ENCODE peak calls at places on chromosomes 11 and 22, in six cellular contexts. One of them, this sample, is unnamed.
A peak's percentile ranks its signal among the peaks of the same experiment; 100 is the strongest.

GRCh38 chr22:25710501-25710900 is 31.5 kb upstream of the MYO18B start:
- DNase-seq in NCI-H446: no peak
- DNase-seq in stimulated activated CD8-positive, alpha-beta memory T cell treated with anti-CD3 and anti-CD28 coated beads, Interleukin-15, amount 100 ng/mL, for 1 hour: no peak
- DNase-seq in H9: no peak
- DNase-seq in naive thymus-derived CD8-positive, alpha-beta T cell: no peak
- DNase-seq in T1000: no peak
- DNase-seq in this sample: no peak

GRCh38 chr22:31106651-31107205 is 640 bp downstream of the SELENOM start:
- DNase-seq in NCI-H446: no peak
- DNase-seq in stimulated activated CD8-positive, alpha-beta memory T cell treated with anti-CD3 and anti-CD28 coated beads, Interleukin-15, amount 100 ng/mL, for 1 hour: no peak
- DNase-seq in H9: no peak
- DNase-seq in naive thymus-derived CD8-positive, alpha-beta T cell: no peak
- DNase-seq in T1000: no peak
- DNase-seq in this sample: no peak

GRCh38 chr22:30635273-30636225 is at the start of gene SLC35E4:
- DNase-seq in NCI-H446: peak; percentile 67
- DNase-seq in stimulated activated CD8-positive, alpha-beta memory T cell treated with anti-CD3 and anti-CD28 coated beads, Interleukin-15, amount 100 ng/mL, for 1 hour: peak; percentile 93
- DNase-seq in H9: peak; percentile 92
- DNase-seq in naive thymus-derived CD8-positive, alpha-beta T cell: peak; percentile 91
- DNase-seq in T1000: peak; percentile 89
- DNase-seq in this sample: peak; percentile 95

GRCh38 chr22:44412136-44412731 is 85.8 kb downstream of the RTL6 start:
- DNase-seq in NCI-H446: no peak
- DNase-seq in stimulated activated CD8-positive, alpha-beta memory T cell treated with anti-CD3 and anti-CD28 coated beads, Interleukin-15, amount 100 ng/mL, for 1 hour: no peak
- DNase-seq in H9: peak; percentile 28
- DNase-seq in naive thymus-derived CD8-positive, alpha-beta T cell: no peak
- DNase-seq in T1000: no peak
- DNase-seq in this sample: no peak

GRCh38 chr11:118084247-118084646 is 2.5 kb downstream of the SMIM35 start:
- DNase-seq in NCI-H446: no peak
- DNase-seq in stimulated activated CD8-positive, alpha-beta memory T cell treated with anti-CD3 and anti-CD28 coated beads, Interleukin-15, amount 100 ng/mL, for 1 hour: no peak
- DNase-seq in H9: no peak
- DNase-seq in naive thymus-derived CD8-positive, alpha-beta T cell: no peak
- DNase-seq in T1000: no peak
- DNase-seq in this sample: no peak

GRCh38 chr11:30346068-30346688 is 23.3 kb downstream of the ARL14EP start:
- DNase-seq in NCI-H446: peak; percentile 59
- DNase-seq in stimulated activated CD8-positive, alpha-beta memory T cell treated with anti-CD3 and anti-CD28 coated beads, Interleukin-15, amount 100 ng/mL, for 1 hour: no peak
- DNase-seq in H9: no peak
- DNase-seq in naive thymus-derived CD8-positive, alpha-beta T cell: no peak
- DNase-seq in T1000: no peak
- DNase-seq in this sample: peak; percentile 70

GRCh38 chr22:22513619-22514018 is 5.1 kb upstream of the ZNF280B start:
- DNase-seq in NCI-H446: no peak
- DNase-seq in stimulated activated CD8-positive, alpha-beta memory T cell treated with anti-CD3 and anti-CD28 coated beads, Interleukin-15, amount 100 ng/mL, for 1 hour: no peak
- DNase-seq in H9: no peak
- DNase-seq in naive thymus-derived CD8-positive, alpha-beta T cell: no peak
- DNase-seq in T1000: no peak
- DNase-seq in this sample: no peak

GRCh38 chr22:43100223-43100622 is 10.3 kb upstream of the BIK start:
- DNase-seq in NCI-H446: no peak
- DNase-seq in stimulated activated CD8-positive, alpha-beta memory T cell treated with anti-CD3 and anti-CD28 coated beads, Interleukin-15, amount 100 ng/mL, for 1 hour: no peak
- DNase-seq in H9: no peak
- DNase-seq in naive thymus-derived CD8-positive, alpha-beta T cell: no peak
- DNase-seq in T1000: no peak
- DNase-seq in this sample: peak; percentile 42

GRCh38 chr11:19666951-19667350 is 45.7 kb upstream of the NAV2 start:
- DNase-seq in NCI-H446: no peak
- DNase-seq in stimulated activated CD8-positive, alpha-beta memory T cell treated with anti-CD3 and anti-CD28 coated beads, Interleukin-15, amount 100 ng/mL, for 1 hour: no peak
- DNase-seq in H9: no peak
- DNase-seq in naive thymus-derived CD8-positive, alpha-beta T cell: no peak
- DNase-seq in T1000: no peak
- DNase-seq in this sample: no peak

GRCh38 chr11:1437500-1437899 is 47.8 kb downstream of the BRSK2 start:
- DNase-seq in NCI-H446: no peak
- DNase-seq in stimulated activated CD8-positive, alpha-beta memory T cell treated with anti-CD3 and anti-CD28 coated beads, Interleukin-15, amount 100 ng/mL, for 1 hour: no peak
- DNase-seq in H9: no peak
- DNase-seq in naive thymus-derived CD8-positive, alpha-beta T cell: no peak
- DNase-seq in T1000: no peak
- DNase-seq in this sample: no peak

GRCh38 chr22:18000441-18001039 is 23.8 kb downstream of the MICAL3 start:
- DNase-seq in NCI-H446: no peak
- DNase-seq in stimulated activated CD8-positive, alpha-beta memory T cell treated with anti-CD3 and anti-CD28 coated beads, Interleukin-15, amount 100 ng/mL, for 1 hour: no peak
- DNase-seq in H9: no peak
- DNase-seq in naive thymus-derived CD8-positive, alpha-beta T cell: peak; percentile 20
- DNase-seq in T1000: no peak
- DNase-seq in this sample: no peak

GRCh38 chr11:57477507-57478189 is 17.3 kb downstream of the RTN4RL2 start:
- DNase-seq in NCI-H446: no peak
- DNase-seq in stimulated activated CD8-positive, alpha-beta memory T cell treated with anti-CD3 and anti-CD28 coated beads, Interleukin-15, amount 100 ng/mL, for 1 hour: no peak
- DNase-seq in H9: no peak
- DNase-seq in naive thymus-derived CD8-positive, alpha-beta T cell: no peak
- DNase-seq in T1000: no peak
- DNase-seq in this sample: no peak

GRCh38 chr11:78753297-78753696 is 178.6 kb upstream of the NARS2 start:
- DNase-seq in NCI-H446: no peak
- DNase-seq in stimulated activated CD8-positive, alpha-beta memory T cell treated with anti-CD3 and anti-CD28 coated beads, Interleukin-15, amount 100 ng/mL, for 1 hour: no peak
- DNase-seq in H9: no peak
- DNase-seq in naive thymus-derived CD8-positive, alpha-beta T cell: no peak
- DNase-seq in T1000: no peak
- DNase-seq in this sample: no peak

GRCh38 chr11:74182635-74183034 is 11.5 kb downstream of the PPME1 start:
- DNase-seq in NCI-H446: no peak
- DNase-seq in stimulated activated CD8-positive, alpha-beta memory T cell treated with anti-CD3 and anti-CD28 coated beads, Interleukin-15, amount 100 ng/mL, for 1 hour: no peak
- DNase-seq in H9: no peak
- DNase-seq in naive thymus-derived CD8-positive, alpha-beta T cell: no peak
- DNase-seq in T1000: no peak
- DNase-seq in this sample: no peak